ENCODE peak calls at places on chromosomes 16 and 17, in four cellular contexts. One of them, this sample, is unnamed.
A peak's percentile ranks its signal among the peaks of the same experiment; 100 is the strongest.

GRCh38 chr17:45414997-45415881 is 17.4 kb downstream of the ARHGAP27 start:
- DNase-seq in left ventricle myocardium inferior: no peak
- DNase-seq in heart right ventricle: no peak
- DNase-seq in PC-3: peak; percentile 43
- DNase-seq in this sample: no peak

GRCh38 chr17:2335726-2336214 is 487 bp downstream of the TSR1 start:
- DNase-seq in heart right ventricle: no peak
- DNase-seq in PC-3: no peak
- DNase-seq in left ventricle myocardium inferior: no peak
- DNase-seq in this sample: no peak

GRCh38 chr17:27743288-27743885 is 56.9 kb downstream of the NOS2 start:
- DNase-seq in PC-3: no peak
- DNase-seq in left ventricle myocardium inferior: no peak
- DNase-seq in heart right ventricle: no peak
- DNase-seq in this sample: no peak

GRCh38 chr17:5711344-5711743 is 127.0 kb upstream of the NLRP1 start:
- DNase-seq in heart right ventricle: no peak
- DNase-seq in left ventricle myocardium inferior: no peak
- DNase-seq in PC-3: no peak
- DNase-seq in this sample: no peak

GRCh38 chr17:9368631-9369030 is 207.0 kb downstream of the STX8 start:
- DNase-seq in PC-3: no peak
- DNase-seq in heart right ventricle: no peak
- DNase-seq in left ventricle myocardium inferior: no peak
- DNase-seq in this sample: no peak

GRCh38 chr16:52976539-52977167 is 76.0 kb downstream of the CHD9NB start:
- DNase-seq in PC-3: peak; percentile 38
- DNase-seq in heart right ventricle: peak; percentile 4
- DNase-seq in left ventricle myocardium inferior: no peak
- DNase-seq in this sample: no peak

GRCh38 chr16:88716601-88717001 is 10.3 kb downstream of the CTU2 start:
- DNase-seq in heart right ventricle: no peak
- DNase-seq in PC-3: no peak
- DNase-seq in left ventricle myocardium inferior: no peak
- DNase-seq in this sample: no peak

GRCh38 chr17:10761281-10761680 is 31.5 kb upstream of the TMEM220 start:
- DNase-seq in PC-3: no peak
- DNase-seq in left ventricle myocardium inferior: no peak
- DNase-seq in heart right ventricle: no peak
- DNase-seq in this sample: no peak

GRCh38 chr16:87067890-87068289 is 249.3 kb downstream of the C16orf95 start:
- DNase-seq in heart right ventricle: no peak
- DNase-seq in left ventricle myocardium inferior: no peak
- DNase-seq in PC-3: no peak
- DNase-seq in this sample: no peak

GRCh38 chr16:58366247-58367031 is 25.8 kb upstream of the GINS3 start:
- DNase-seq in PC-3: peak; percentile 95
- DNase-seq in left ventricle myocardium inferior: no peak
- DNase-seq in heart right ventricle: no peak
- DNase-seq in this sample: no peak

GRCh38 chr17:20116683-20117309 is 107.6 kb downstream of the SPECC1 start:
- DNase-seq in PC-3: peak; percentile 76
- DNase-seq in heart right ventricle: peak; percentile 55
- DNase-seq in left ventricle myocardium inferior: no peak
- DNase-seq in this sample: no peak

GRCh38 chr17:164536-165235 is 16.8 kb downstream of the DOC2B start:
- DNase-seq in left ventricle myocardium inferior: peak; percentile 37
- DNase-seq in heart right ventricle: peak; percentile 46
- DNase-seq in PC-3: peak; percentile 21
- DNase-seq in this sample: no peak

GRCh38 chr16:392450-393027 is 4.5 kb upstream of the NME4 start:
- DNase-seq in heart right ventricle: no peak
- DNase-seq in left ventricle myocardium inferior: no peak
- DNase-seq in PC-3: no peak
- DNase-seq in this sample: no peak

GRCh38 chr17:4648741-4649140 is 7.3 kb upstream of the ALOX15 start:
- DNase-seq in left ventricle myocardium inferior: no peak
- DNase-seq in PC-3: no peak
- DNase-seq in heart right ventricle: no peak
- DNase-seq in this sample: no peak

GRCh38 chr17:60098578-60098977 is 19.9 kb upstream of the HEATR6 start:
- DNase-seq in heart right ventricle: no peak
- DNase-seq in left ventricle myocardium inferior: no peak
- DNase-seq in PC-3: no peak
- DNase-seq in this sample: no peak

GRCh38 chr16:48909231-48909630 is 299.3 kb upstream of the N4BP1 start:
- DNase-seq in left ventricle myocardium inferior: no peak
- DNase-seq in heart right ventricle: no peak
- DNase-seq in PC-3: no peak
- DNase-seq in this sample: no peak

GRCh38 chr17:41655611-41656111 is 31.3 kb upstream of the KRT17 start:
- DNase-seq in PC-3: peak; percentile 50
- DNase-seq in left ventricle myocardium inferior: no peak
- DNase-seq in heart right ventricle: no peak
- DNase-seq in this sample: no peak

GRCh38 chr17:34673995-34674900 is 94.9 kb downstream of the TMEM132E start:
- DNase-seq in heart right ventricle: no peak
- DNase-seq in PC-3: no peak
- DNase-seq in left ventricle myocardium inferior: no peak
- DNase-seq in this sample: no peak

GRCh38 chr17:28755486-28755885 is 11.7 kb downstream of the TRAF4 start:
- DNase-seq in PC-3: no peak
- DNase-seq in heart right ventricle: no peak
- DNase-seq in left ventricle myocardium inferior: no peak
- DNase-seq in this sample: no peak
- H3K27ac ChIP-seq in PC-3: no peak overlapping the region
- H3K27ac ChIP-seq in heart right ventricle: no peak overlapping the region
- H3K27ac ChIP-seq in left ventricle myocardium inferior: no peak overlapping the region
- H3K27ac ChIP-seq in this sample: no peak overlapping the region

GRCh38 chr17:78789149-78789662 is 7.1 kb upstream of the CYTH1 start:
- DNase-seq in left ventricle myocardium inferior: no peak
- DNase-seq in heart right ventricle: no peak
- DNase-seq in PC-3: no peak
- DNase-seq in this sample: no peak

GRCh38 chr17:78789663-78790181 is 7.6 kb upstream of the CYTH1 start:
- DNase-seq in PC-3: no peak
- DNase-seq in heart right ventricle: peak; percentile 67
- DNase-seq in left ventricle myocardium inferior: peak; percentile 86
- DNase-seq in this sample: no peak

GRCh38 chr17:78787444-78787843 is 5.4 kb upstream of the CYTH1 start:
- DNase-seq in left ventricle myocardium inferior: no peak
- DNase-seq in heart right ventricle: no peak
- DNase-seq in PC-3: peak; percentile 31
- DNase-seq in this sample: no peak

GRCh38 chr17:78790552-78790951 is 8.5 kb upstream of the CYTH1 start:
- DNase-seq in left ventricle myocardium inferior: no peak
- DNase-seq in heart right ventricle: no peak
- DNase-seq in PC-3: no peak
- DNase-seq in this sample: no peak

GRCh38 chr17:78788451-78788850 is 6.4 kb upstream of the CYTH1 start:
- DNase-seq in heart right ventricle: no peak
- DNase-seq in left ventricle myocardium inferior: no peak
- DNase-seq in PC-3: no peak
- DNase-seq in this sample: no peak
- H3K27ac ChIP-seq in heart right ventricle: peak overlapping the region; percentile 73
- H3K27ac ChIP-seq in left ventricle myocardium inferior: peak overlapping the region; percentile 77
- H3K27ac ChIP-seq in PC-3: no peak overlapping the region
- H3K27ac ChIP-seq in this sample: no peak overlapping the region

GRCh38 chr16:29680180-29680598 is 1.2 kb downstream of the QPRT start:
- DNase-seq in left ventricle myocardium inferior: no peak
- DNase-seq in heart right ventricle: no peak
- DNase-seq in PC-3: no peak
- DNase-seq in this sample: no peak
- H3K27ac ChIP-seq in left ventricle myocardium inferior: no peak overlapping the region
- H3K27ac ChIP-seq in heart right ventricle: no peak overlapping the region
- H3K27ac ChIP-seq in PC-3: no peak overlapping the region
- H3K27ac ChIP-seq in this sample: no peak overlapping the region

DNA sequence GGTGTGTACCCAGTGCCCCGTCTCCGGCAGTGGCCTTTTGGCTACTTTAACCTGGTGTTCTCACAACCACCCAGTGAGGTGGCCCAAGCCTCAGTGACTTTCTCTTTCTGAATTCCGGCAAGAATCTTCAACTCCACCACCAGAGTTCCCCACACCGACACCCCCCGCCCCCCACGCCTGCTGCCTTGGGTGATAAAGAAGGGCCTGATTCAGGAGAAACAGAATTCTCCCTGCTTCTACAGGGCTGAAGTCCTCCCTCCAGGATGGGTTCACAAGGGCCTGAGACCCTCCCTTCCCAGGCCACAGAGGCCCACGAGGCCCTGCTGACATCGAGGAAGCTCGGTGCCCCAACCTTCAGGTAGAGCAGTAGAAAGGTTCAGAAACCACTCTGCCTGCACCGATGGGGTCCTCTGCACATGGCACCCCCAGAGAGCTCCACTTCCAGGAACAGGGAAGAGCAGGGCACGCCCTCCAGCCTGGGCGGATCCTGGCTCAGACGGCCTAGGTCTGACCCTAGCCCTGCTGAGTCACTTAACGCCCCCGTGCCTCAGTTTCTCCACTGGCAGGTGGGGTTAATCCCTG is 859 bp downstream of the CENPX start:
- DNase-seq in heart right ventricle: no peak
- DNase-seq in PC-3: no peak
- DNase-seq in left ventricle myocardium inferior: no peak
- DNase-seq in this sample: no peak
- H3K27ac ChIP-seq in heart right ventricle: peak overlapping the region; percentile 87
- H3K27ac ChIP-seq in PC-3: peak overlapping the region; percentile 57
- H3K27ac ChIP-seq in left ventricle myocardium inferior: peak overlapping the region; percentile 79
- H3K27ac ChIP-seq in this sample: peak overlapping the region; percentile 53